ENCODE peak calls at places on chromosomes 2 and 18, in four cellular contexts. J is AG09309, T is brain microvascular endothelial cell, Q is Peyer's patch. O is an unnamed sample.

GRCh38 chr2:174683392-174683759 is 80.9 kb downstream of the CHRNA1 start:
- DNase-seq in J (no peak), T (peak), Q (no peak), O (no peak)

GRCh38 chr2:233088598-233089345 is 28.6 kb downstream of the INPP5D start:
- DNase-seq in J (no peak), T (no peak), Q (peak), O (no peak)

GRCh38 chr2:38115216-38116012 is 39.5 kb upstream of the CYP1B1 start:
- DNase-seq in J (no peak), T (peak), Q (peak), O (no peak)

GRCh38 chr18:69885841-69886531 is 61.7 kb downstream of the CD226 start:
- DNase-seq in J (no peak), T (no peak), Q (no peak), O (no peak)

GRCh38 chr2:180753809-180754761 is 226.3 kb upstream of the UBE2E3 start:
- DNase-seq in J (no peak), T (peak), Q (no peak), O (peak)

GRCh38 chr2:241965931-241966412 is 96.4 kb downstream of the RTP5 start:
- DNase-seq in J (peak), T (peak), Q (peak), O (peak)

GRCh38 chr18:25557006-25557405 is 205.0 kb upstream of the ZNF521 start:
- DNase-seq in J (no peak), T (no peak), Q (no peak), O (no peak)

GRCh38 chr2:224453892-224454291 is 52.0 kb upstream of the FAM124B start:
- DNase-seq in J (no peak), T (no peak), Q (no peak), O (no peak)

GRCh38 chr2:16613475-16613874 is 52.2 kb downstream of the CYRIA start:
- DNase-seq in J (no peak), T (no peak), Q (no peak), O (no peak)

GRCh38 chr2:39897273-39897672 is 118.2 kb upstream of the THUMPD2 start:
- DNase-seq in J (no peak), T (no peak), Q (no peak), O (no peak)

GRCh38 chr2:163364736-163365135 is 371.1 kb downstream of the FIGN start:
- DNase-seq in J (no peak), T (no peak), Q (no peak), O (no peak)

GRCh38 chr18:38305941-38306340 is 740.3 kb upstream of the CELF4 start:
- DNase-seq in J (no peak), T (no peak), Q (no peak), O (no peak)

GRCh38 chr2:144950874-144951560 is 431.1 kb upstream of the ZEB2 start:
- DNase-seq in J (peak), T (peak), Q (no peak), O (peak)

GRCh38 chr2:235458839-235459273 is 35.0 kb upstream of the AGAP1 start:
- DNase-seq in J (no peak), T (no peak), Q (no peak), O (no peak)

GRCh38 chr18:13563390-13563805 is 163.0 kb downstream of the FAM210A start:
- DNase-seq in J (no peak), T (no peak), Q (peak), O (no peak)

GRCh38 chr18:10681581-10682367 is 155.9 kb downstream of the NAPG start:
- DNase-seq in J (no peak), T (peak), Q (no peak), O (no peak)

GRCh38 chr2:230176996-230177395 is 42.8 kb downstream of the SP110 start:
- DNase-seq in J (no peak), T (no peak), Q (no peak), O (no peak)

GRCh38 chr18:26865557-26865956 is at the start of gene AQP4:
- DNase-seq in J (no peak), T (no peak), Q (no peak), O (no peak)
- H3K4me3 ChIP-seq in J (no peak), T (no peak), Q (no peak), O (no peak)

DNA sequence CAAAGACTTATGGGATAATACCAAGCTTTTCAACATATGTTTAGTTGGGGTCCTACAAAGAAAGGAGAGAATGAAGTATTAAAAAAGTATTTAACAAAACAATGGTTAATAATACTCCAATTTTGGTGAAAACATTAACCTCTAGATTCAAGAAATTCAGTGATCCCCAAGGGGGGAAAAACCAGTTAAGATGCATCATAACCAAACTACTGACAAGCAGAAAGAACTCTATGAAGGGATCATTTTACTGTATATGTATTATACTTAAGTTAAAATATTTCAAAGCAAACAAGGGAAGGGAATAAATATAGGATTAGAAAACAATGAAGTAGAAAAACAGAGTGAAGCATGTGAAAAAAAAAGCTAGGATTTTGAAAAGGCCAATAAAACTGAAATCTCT is 8.7 kb downstream of the CNRIP1 start:
- DNase-seq in J (no peak), T (no peak), Q (no peak), O (no peak)
- TF ChIP-seq CTCF in J (no peak), T (no peak), Q (no peak), O (no peak)

GRCh38 chr2:165239230-165239629 is at the start of gene SCN2A:
- DNase-seq in J (peak), T (peak), Q (no peak), O (no peak)
- H3K4me3 ChIP-seq in J (no peak), T (no peak), Q (no peak), O (no peak)

GRCh38 chr2:23596316-23596885 is 211.4 kb downstream of the KLHL29 start:
- DNase-seq in J (no peak), T (peak), Q (no peak), O (no peak)

GRCh38 chr2:23595021-23595420 is 210.0 kb downstream of the KLHL29 start:
- DNase-seq in J (no peak), T (no peak), Q (no peak), O (no peak)

GRCh38 chr2:23594079-23594494 is 209.1 kb downstream of the KLHL29 start:
- DNase-seq in J (no peak), T (no peak), Q (no peak), O (no peak)

GRCh38 chr2:23597687-23598086 is 212.7 kb downstream of the KLHL29 start:
- DNase-seq in J (no peak), T (no peak), Q (no peak), O (no peak)

GRCh38 chr2:23595601-23596251 is 210.7 kb downstream of the KLHL29 start:
- DNase-seq in J (no peak), T (peak), Q (no peak), O (peak)
- TF ChIP-seq CTCF in J (no peak), T (no peak), Q (no peak), O (peak)

DNA sequence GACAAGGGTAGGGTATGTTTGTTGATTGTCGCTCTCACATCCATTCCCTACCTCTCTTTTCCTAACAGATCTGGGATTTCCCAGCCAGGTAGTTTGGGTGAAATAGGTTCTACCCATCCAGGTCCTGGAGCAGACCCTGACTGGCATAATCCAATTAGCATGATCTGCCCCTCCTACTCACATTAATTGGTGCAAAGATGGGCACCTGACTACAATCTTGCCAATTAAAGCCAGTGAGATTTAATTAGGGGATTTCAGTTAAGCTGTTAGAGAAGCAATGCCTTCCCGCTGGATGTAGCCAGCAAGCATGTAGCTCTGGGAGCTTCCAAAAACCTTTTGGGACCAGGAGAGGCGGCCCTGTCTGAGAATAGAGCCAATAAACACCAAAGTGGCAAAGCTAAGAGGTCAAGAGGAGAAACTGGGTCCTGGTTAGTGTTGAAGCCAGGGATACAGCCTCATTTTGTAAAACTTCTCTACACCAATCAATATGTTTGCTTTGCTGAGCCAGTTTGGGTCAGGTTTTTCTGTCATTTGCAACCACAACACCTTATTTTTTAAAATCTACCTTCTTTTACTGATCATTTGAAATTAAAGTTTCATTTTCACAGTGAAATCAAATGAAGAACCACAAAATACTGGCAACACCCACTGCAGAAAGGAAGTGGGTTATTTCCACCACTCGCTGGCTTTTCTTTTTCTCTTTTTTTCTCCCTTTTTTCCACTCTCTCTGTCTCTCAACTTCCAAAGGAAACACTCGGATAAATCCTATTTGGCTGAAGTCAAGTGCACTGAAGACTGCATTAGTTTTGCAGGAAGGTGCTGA is 3.2 kb upstream of the TTC39C start:
- DNase-seq in J (no peak), T (no peak), Q (no peak), O (no peak)
- H3K4me3 ChIP-seq in J (no peak), T (no peak), Q (no peak), O (no peak)

DNA sequence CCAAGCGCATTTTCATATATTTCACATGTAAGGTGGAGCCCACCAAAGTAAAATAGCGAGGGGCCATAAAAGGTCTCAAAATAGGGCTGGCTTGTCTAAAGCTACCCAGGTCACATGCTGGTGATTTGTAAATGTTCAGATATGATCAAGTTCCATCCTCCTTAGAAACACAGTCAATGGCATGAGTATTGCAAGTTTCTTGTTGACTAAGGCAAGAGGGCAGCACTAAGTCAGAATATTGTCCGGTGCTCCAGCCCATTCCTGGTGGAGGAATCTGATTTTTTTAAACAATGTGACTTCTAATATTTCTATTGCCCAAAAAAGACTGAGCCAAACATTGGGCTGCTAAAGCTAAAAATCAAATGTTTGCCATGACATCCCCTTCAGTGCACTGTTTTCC is 85.1 kb downstream of the LAMA1 start:
- DNase-seq in J (no peak), T (no peak), Q (no peak), O (no peak)
- TF ChIP-seq CTCF in J (no peak), T (no peak), Q (no peak), O (no peak)

DNA sequence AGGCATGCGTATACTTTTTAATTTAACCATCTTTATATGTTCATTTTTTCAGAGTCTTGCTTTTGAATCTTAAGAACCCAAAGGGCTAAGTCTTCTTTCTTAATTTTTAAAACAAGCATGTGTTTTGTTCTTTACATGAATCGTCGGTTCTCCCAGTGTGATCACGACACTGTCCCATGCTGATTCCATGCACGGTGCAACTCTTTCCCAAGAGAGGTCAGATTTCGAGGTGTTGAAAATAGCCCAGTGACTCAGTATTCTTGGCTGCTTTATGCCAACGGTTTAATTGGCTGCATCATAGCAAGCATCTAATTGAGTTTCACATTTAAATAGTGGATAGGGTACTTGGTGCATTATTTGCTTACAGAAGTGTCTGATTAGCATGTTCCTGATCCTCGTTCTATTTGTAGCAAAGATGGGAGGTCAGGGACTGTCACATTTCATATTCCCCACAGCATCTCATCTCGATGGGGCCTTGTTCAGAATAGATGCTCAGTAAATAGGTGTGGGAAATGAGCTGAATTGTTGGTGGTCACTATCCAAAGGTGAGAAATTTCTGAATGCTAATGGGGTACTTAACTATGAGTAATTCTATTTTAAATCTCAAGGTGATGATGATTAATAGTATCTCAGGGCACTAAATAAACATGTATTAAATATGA is 2.8 kb downstream of the NPAS2 start:
- DNase-seq in J (no peak), T (no peak), Q (no peak), O (no peak)
- H3K4me3 ChIP-seq in J (no peak), T (no peak), Q (no peak), O (no peak)

GRCh38 chr2:55063226-55063625 is 13.0 kb upstream of the RTN4 start:
- DNase-seq in J (no peak), T (no peak), Q (no peak), O (no peak)

GRCh38 chr2:55063713-55064323 is 13.6 kb upstream of the RTN4 start:
- DNase-seq in J (no peak), T (no peak), Q (no peak), O (no peak)

GRCh38 chr2:55059793-55060192 is 9.5 kb upstream of the RTN4 start:
- DNase-seq in J (no peak), T (no peak), Q (no peak), O (no peak)

GRCh38 chr2:55062754-55063153 is 12.5 kb upstream of the RTN4 start:
- DNase-seq in J (no peak), T (no peak), Q (no peak), O (no peak)

DNA sequence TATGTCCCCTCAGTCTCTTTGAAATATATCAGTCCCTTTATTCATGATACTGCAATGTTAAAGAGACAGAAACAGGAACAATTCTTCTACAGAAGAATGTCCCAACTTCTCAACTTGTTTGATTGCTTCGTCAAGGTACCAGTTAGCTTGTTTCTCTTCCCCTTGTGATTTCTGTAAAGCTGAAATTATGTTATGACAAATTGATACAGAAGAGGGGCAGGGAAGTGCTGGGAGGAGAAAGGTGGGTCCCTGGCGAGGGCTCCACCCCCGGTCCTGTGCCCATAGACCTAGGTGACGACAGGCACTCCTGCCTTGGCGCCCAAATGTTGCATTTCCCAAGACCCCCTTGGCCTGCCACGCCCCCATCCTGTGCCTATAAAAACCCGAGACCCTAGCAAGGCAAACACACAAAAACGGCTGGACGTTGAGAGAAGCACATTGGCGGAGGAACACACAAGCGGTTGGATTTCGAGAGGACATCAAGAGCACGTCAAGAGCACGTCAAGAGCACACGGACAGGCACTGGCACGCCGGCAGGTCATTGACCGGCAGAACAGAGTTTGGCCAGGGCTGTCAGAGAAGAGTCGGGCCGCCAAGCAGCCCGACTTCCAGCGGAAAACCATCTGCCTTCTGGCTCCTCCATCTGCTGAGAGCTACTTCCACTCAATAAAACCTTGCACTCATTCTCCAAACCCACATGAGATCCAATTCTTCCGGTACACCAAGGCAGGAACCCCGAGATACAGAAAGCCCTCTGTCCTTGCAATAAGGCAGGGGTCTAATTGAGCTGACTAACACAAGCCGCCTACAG is 11.5 kb upstream of the RTN4 start:
- DNase-seq in J (no peak), T (no peak), Q (no peak), O (no peak)
- TF ChIP-seq CTCF in J (no peak), T (no peak), Q (no peak), O (no peak)

GRCh38 chr18:59266876-59267510 is 6.3 kb downstream of the RAX start:
- DNase-seq in J (no peak), T (no peak), Q (no peak), O (no peak)
- H3K4me3 ChIP-seq in J (no peak), T (no peak), Q (no peak), O (no peak)

O was measured in AG04449.